ENCODE peak calls at places on chromosomes 3 and 15, in four cellular contexts. K is mesothelial cell of epicardium; T is activated CD4-positive, alpha-beta T cell treated with anti-CD3 and anti-CD28 coated beads, Interleukin-2, amount 50 U/mL, for 24 hours; V is psoas muscle. E is an unnamed sample.

GRCh38 chr3:185069023-185069422 is 83.8 kb downstream of the C3orf70 start:
- DNase-seq in K (no peak), V (no peak), T (no peak), E (no peak)

GRCh38 chr3:171101982-171102610 is 75.6 kb upstream of the SLC2A2 start:
- DNase-seq in T (no peak), V (no peak), K (no peak), E (peak; percentile 76)

GRCh38 chr3:186342197-186342596 is 19.8 kb downstream of the DGKG start:
- DNase-seq in V (no peak), K (no peak), T (no peak), E (no peak)

GRCh38 chr3:51945031-51945840 is 3.1 kb downstream of the PARP3 start:
- DNase-seq in T (no peak), K (no peak), V (no peak), E (no peak)

GRCh38 chr3:185630182-185630622 is 44.1 kb downstream of the SENP2 start:
- DNase-seq in K (no peak), T (no peak), V (peak; percentile 68), E (peak; percentile 76)

GRCh38 chr15:98324341-98324970 is 323.9 kb upstream of the IGF1R start:
- DNase-seq in V (no peak), K (no peak), T (no peak), E (no peak)

GRCh38 chr3:191412764-191413163 is 48.2 kb upstream of the PYDC2 start:
- DNase-seq in K (no peak), V (no peak), T (no peak), E (peak; percentile 98)

GRCh38 chr3:172512363-172512762 is 10.9 kb downstream of the TNFSF10 start:
- DNase-seq in V (peak; percentile 50), K (no peak), T (no peak), E (peak; percentile 79)

GRCh38 chr15:96629501-96629900 is 299.0 kb downstream of the NR2F2 start:
- DNase-seq in T (no peak), K (no peak), V (peak; percentile 23), E (no peak)

GRCh38 chr3:171026584-171027293 is at the start of gene SLC2A2:
- DNase-seq in V (no peak), T (no peak), K (no peak), E (no peak)

GRCh38 chr3:52428151-52429005 is 16.5 kb downstream of the SEMA3G start:
- DNase-seq in V (no peak), T (peak; percentile 42), K (no peak), E (peak; percentile 71)

GRCh38 chr3:124131158-124132115 is 139.5 kb upstream of the ROPN1 start:
- DNase-seq in V (peak; percentile 22), K (no peak), T (no peak), E (no peak)

GRCh38 chr3:175670572-175670971 is 811.4 kb downstream of the NAALADL2 start:
- DNase-seq in K (no peak), V (no peak), T (no peak), E (no peak)

GRCh38 chr3:28347374-28348285 is 891 bp upstream of the ZCWPW2 start:
- DNase-seq in K (no peak), V (no peak), T (no peak), E (peak; percentile 6)

GRCh38 chr15:95111969-95112368 is 880.6 kb downstream of the MCTP2 start:
- DNase-seq in V (no peak), K (no peak), T (no peak), E (no peak)

GRCh38 chr3:125624341-125624740 is 29.0 kb upstream of the OSBPL11 start:
- DNase-seq in K (no peak), V (no peak), T (no peak), E (no peak)

GRCh38 chr3:81572201-81572756 is 189.2 kb downstream of the GBE1 start:
- DNase-seq in K (no peak), T (no peak), V (no peak), E (no peak)

GRCh38 chr3:42451116-42451515 is 40.7 kb upstream of the LYZL4 start:
- DNase-seq in V (no peak), T (no peak), K (no peak), E (peak; percentile 80)

GRCh38 chr3:31918179-31919165 is 62.6 kb downstream of the OSBPL10 start:
- DNase-seq in T (no peak), V (no peak), K (no peak), E (peak; percentile 53)

GRCh38 chr3:188802645-188803044 is 369.1 kb upstream of the TPRG1 start:
- DNase-seq in K (no peak), V (no peak), T (no peak), E (no peak)

E was measured in RPMI7951.